ENCODE peak calls at places on chromosomes 4 and X, in ten cellular contexts. X, V, G, F, P, J, T, B, A and W are unnamed samples.

GRCh38 chr4:76703676-76704075 is 194.3 kb downstream of the SOWAHB start:
- DNase-seq in V (no peak), B (no peak), T (no peak), F (no peak), G (peak; percentile 31), P (no peak), X (no peak), A (no peak), J (peak; percentile 40), W (no peak)

GRCh38 chr4:8513931-8514330 is 66.3 kb upstream of the GPR78 start:
- DNase-seq in P (no peak), A (no peak), G (no peak), B (no peak), X (no peak), J (no peak), F (no peak), T (no peak), V (no peak), W (no peak)

GRCh38 chr4:102252171-102252570 is 93.1 kb downstream of the SLC39A8 start:
- DNase-seq in A (no peak), T (no peak), V (no peak), X (no peak), B (no peak), F (no peak), P (no peak), J (no peak), G (no peak), W (no peak)

GRCh38 chr4:8868321-8869001 is 3.2 kb downstream of the HMX1 start:
- DNase-seq in P (no peak), A (no peak), T (no peak), G (no peak), X (no peak), J (no peak), B (no peak), V (no peak), F (no peak), W (no peak)

GRCh38 chr4:6290256-6290655 is 20.6 kb downstream of the WFS1 start:
- DNase-seq in G (no peak), V (no peak), B (no peak), T (no peak), J (no peak), X (no peak), P (no peak), A (no peak), F (no peak), W (no peak)

GRCh38 chr4:54525602-54526001 is 132.2 kb upstream of the KIT start:
- DNase-seq in B (no peak), G (peak; percentile 15), T (no peak), J (peak; percentile 91), A (no peak), P (no peak), F (no peak), V (peak; percentile 73), X (no peak), W (no peak)

GRCh38 chrX:134865730-134866129 is 125.1 kb upstream of the SMIM10 start:
- DNase-seq in P (no peak), A (no peak), B (no peak), J (no peak), X (no peak), G (no peak), T (no peak), V (no peak), F (no peak), W (no peak)

GRCh38 chrX:23332101-23332887 is 2.4 kb upstream of the PTCHD1 start:
- DNase-seq in G (no peak), B (no peak), P (peak; percentile 21), F (no peak), V (no peak), J (no peak), A (no peak), T (peak; percentile 42), X (no peak), W (no peak)

GRCh38 chr4:105765690-105766407 is 57.3 kb downstream of the GSTCD start:
- DNase-seq in G (peak; percentile 29), B (no peak), J (peak; percentile 85), A (no peak), P (no peak), F (no peak), X (peak; percentile 18), V (no peak), T (peak; percentile 39), W (peak; percentile 5)

GRCh38 chr4:126123933-126124332 is 809.2 kb downstream of the FAT4 start:
- DNase-seq in X (no peak), T (no peak), F (no peak), B (no peak), J (no peak), G (no peak), A (no peak), V (no peak), P (no peak), W (no peak)

GRCh38 chr4:107512549-107512948 is 207.5 kb downstream of the PAPSS1 start:
- DNase-seq in T (no peak), G (no peak), B (no peak), J (no peak), X (no peak), P (no peak), V (no peak), F (no peak), A (no peak), W (no peak)

GRCh38 chr4:138090145-138090917 is 151.8 kb downstream of the SLC7A11 start:
- DNase-seq in A (peak; percentile 68), P (peak; percentile 77), F (no peak), V (peak; percentile 28), G (peak; percentile 68), X (peak; percentile 61), B (peak; percentile 5), J (peak; percentile 85), T (peak; percentile 42), W (no peak)

GRCh38 chr4:185833055-185833598 is 21.1 kb upstream of the SORBS2 start:
- DNase-seq in T (no peak), J (no peak), G (peak; percentile 28), V (no peak), A (no peak), F (no peak), P (no peak), B (no peak), X (no peak), W (no peak)

DNA sequence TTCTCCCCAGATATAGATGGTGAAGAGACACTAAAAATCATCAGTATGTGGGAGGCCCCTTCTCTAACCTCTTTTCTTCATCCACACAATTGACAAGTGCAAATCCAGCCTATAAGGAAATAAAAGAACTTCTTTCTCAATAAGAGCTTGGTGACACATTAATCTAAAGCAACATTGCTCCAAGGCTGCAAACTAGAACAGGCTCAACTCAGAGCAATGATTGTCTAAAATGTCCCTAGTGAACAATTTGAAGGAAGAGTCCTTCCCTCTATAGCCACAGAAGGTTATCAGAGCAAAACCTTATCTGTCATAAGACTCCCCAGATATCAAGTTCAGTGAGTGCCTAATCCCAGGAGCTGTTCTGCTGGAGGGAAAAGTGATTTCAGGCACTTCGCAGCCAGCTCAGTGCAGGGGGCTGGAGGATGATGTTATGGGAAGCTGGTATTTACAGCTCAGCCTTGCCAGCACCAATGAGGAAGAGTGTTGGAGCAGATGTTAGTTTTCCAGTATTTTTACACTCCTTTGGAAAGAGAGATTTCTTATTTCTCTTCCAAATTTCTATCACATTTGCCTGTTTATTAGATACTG is 497.5 kb downstream of the INPP4B start:
- DNase-seq in F (no peak), J (no peak), G (no peak), P (peak; percentile 50), X (no peak), B (no peak), T (no peak), V (no peak), A (no peak), W (no peak)
- H3K4me1 ChIP-seq in F (peaks cover 78% of the 10 kb centered on the region), J (peaks cover 34% of the 10 kb centered on the region), G (peaks cover 49% of the 10 kb centered on the region), P (peaks cover 37% of the 10 kb centered on the region), X (peaks cover 21% of the 10 kb centered on the region), B (peaks cover 97% of the 10 kb centered on the region), T (no peaks in the 10 kb centered on the region), V (no peaks in the 10 kb centered on the region), A (no peaks in the 10 kb centered on the region), W (no peaks in the 10 kb centered on the region)

GRCh38 chr4:83560523-83560922 is 24.6 kb downstream of the GPAT3 start:
- DNase-seq in B (no peak), F (no peak), A (no peak), P (no peak), J (no peak), X (no peak), G (no peak), T (no peak), V (no peak), W (no peak)
- H3K4me1 ChIP-seq in B (no peaks in the 10 kb centered on the region), F (no peaks in the 10 kb centered on the region), A (no peaks in the 10 kb centered on the region), P (no peaks in the 10 kb centered on the region), J (peaks cover 36% of the 10 kb centered on the region), X (no peaks in the 10 kb centered on the region), G (peaks cover 72% of the 10 kb centered on the region), T (no peaks in the 10 kb centered on the region), V (no peaks in the 10 kb centered on the region), W (no peaks in the 10 kb centered on the region)

GRCh38 chr4:183905593-183906485 is 732 bp downstream of the STOX2 start:
- DNase-seq in X (peak; percentile 44), B (no peak), V (no peak), F (no peak), A (no peak), T (peak; percentile 95), G (peak; percentile 26), J (peak; percentile 12), P (peak; percentile 74), W (peak; percentile 90)
- H3K4me1 ChIP-seq in X (peaks cover 4% of the 10 kb centered on the region), B (no peaks in the 10 kb centered on the region), V (no peaks in the 10 kb centered on the region), F (no peaks in the 10 kb centered on the region), A (no peaks in the 10 kb centered on the region), T (peaks cover 3% of the 10 kb centered on the region), G (peaks cover 3% of the 10 kb centered on the region), J (no peaks in the 10 kb centered on the region), P (peaks cover 7% of the 10 kb centered on the region), W (no peaks in the 10 kb centered on the region)

DNA sequence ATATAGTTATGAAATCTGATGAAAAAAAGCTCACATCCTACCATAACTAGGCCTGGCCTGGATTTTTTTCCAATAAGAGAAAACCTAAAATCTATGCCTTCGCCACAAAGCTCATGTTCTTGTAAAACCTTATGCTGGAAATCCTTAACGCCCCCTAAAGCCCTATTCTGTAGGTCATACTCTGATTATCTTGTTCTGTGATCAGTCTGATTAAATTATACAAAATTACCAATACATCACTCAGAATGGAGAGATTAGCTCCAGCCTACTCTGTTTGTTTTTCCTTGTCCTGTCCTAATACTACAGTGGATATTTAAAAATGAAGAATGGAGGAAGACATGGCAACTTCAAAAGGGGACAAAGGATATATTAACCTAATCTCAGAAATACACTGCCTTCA is 7.2 kb downstream of the ZNF827 start:
- DNase-seq in B (no peak), A (no peak), V (no peak), X (no peak), G (no peak), J (no peak), T (no peak), P (no peak), F (no peak), W (no peak)
- H3K4me1 ChIP-seq in B (peaks cover 7% of the 10 kb centered on the region), A (peaks cover 8% of the 10 kb centered on the region), V (no peaks in the 10 kb centered on the region), X (peaks cover 5% of the 10 kb centered on the region), G (peaks cover 15% of the 10 kb centered on the region), J (peaks cover 23% of the 10 kb centered on the region), T (peaks cover 10% of the 10 kb centered on the region), P (peaks cover 57% of the 10 kb centered on the region), F (no peaks in the 10 kb centered on the region), W (no peaks in the 10 kb centered on the region)